ENCODE peak calls at places on chromosomes 6 and 20, in eight cellular contexts. S, F, H, V, U, Y, X and L are unnamed samples.

GRCh38 chr20:36666181-36666740 is 20.3 kb upstream of the SLA2 start:
- DNase-seq in S (peak), F (no peak), H (peak), V (no peak), U (no peak), Y (no peak), X (peak), L (peak)

GRCh38 chr6:105374010-105374420 is 28.9 kb downstream of the PREP start:
- DNase-seq in S (no peak), F (no peak), H (no peak), V (peak), U (no peak), Y (no peak), X (no peak), L (no peak)

GRCh38 chr6:79031821-79032590 is 46.0 kb downstream of the PHIP start:
- DNase-seq in S (no peak), F (no peak), H (no peak), V (peak), U (no peak), Y (peak), X (no peak), L (no peak)

GRCh38 chr6:146550911-146551310 is 7.3 kb downstream of the RAB32 start:
- DNase-seq in S (no peak), F (no peak), H (no peak), V (peak), U (no peak), Y (no peak), X (no peak), L (no peak)

GRCh38 chr6:139291813-139292619 is at the start of gene TXLNB:
- DNase-seq in S (peak), F (peak), H (peak), V (peak), U (peak), Y (peak), X (peak), L (peak)

GRCh38 chr20:22728146-22728745 is 143.9 kb upstream of the FOXA2 start:
- DNase-seq in S (no peak), F (no peak), H (no peak), V (no peak), U (no peak), Y (no peak), X (no peak), L (no peak)

GRCh38 chr6:74936886-74937285 is 269.0 kb downstream of the COL12A1 start:
- DNase-seq in S (no peak), F (no peak), H (no peak), V (peak), U (no peak), Y (peak), X (no peak), L (no peak)

GRCh38 chr20:18831830-18832229 is 18.2 kb downstream of the SCP2D1 start:
- DNase-seq in S (no peak), F (no peak), H (no peak), V (peak), U (no peak), Y (peak), X (peak), L (no peak)

GRCh38 chr20:8155229-8155628 is 23.2 kb downstream of the PLCB1 start:
- DNase-seq in S (no peak), F (no peak), H (no peak), V (no peak), U (no peak), Y (no peak), X (no peak), L (no peak)